ENCODE peak calls at places on chromosomes 7 and 10, in ten cellular contexts. One of them, this sample, is unnamed.

GRCh38 chr7:28180364-28181147 is at the start of gene JAZF1:
- DNase-seq in adrenal gland: peak
- DNase-seq in tibial nerve: peak
- DNase-seq in naive thymus-derived CD4-positive, alpha-beta T cell: peak
- DNase-seq in activated CD4-positive, alpha-beta T cell treated with anti-CD3 and anti-CD28 coated beads, Interleukin-2, amount 50 U/mL, for 4 hours: peak
- DNase-seq in T-helper 17 cell: peak
- DNase-seq in thoracic aorta: peak
- DNase-seq in fibroblast of lung: peak
- DNase-seq in iPS-NIHi11: peak
- DNase-seq in testis: peak
- DNase-seq in this sample: peak

GRCh38 chr10:84095821-84096497 is 43.4 kb upstream of the GHITM start:
- DNase-seq in tibial nerve: no peak
- DNase-seq in activated CD4-positive, alpha-beta T cell treated with anti-CD3 and anti-CD28 coated beads, Interleukin-2, amount 50 U/mL, for 4 hours: no peak
- DNase-seq in adrenal gland: peak
- DNase-seq in testis: no peak
- DNase-seq in naive thymus-derived CD4-positive, alpha-beta T cell: no peak
- DNase-seq in thoracic aorta: no peak
- DNase-seq in fibroblast of lung: no peak
- DNase-seq in T-helper 17 cell: no peak
- DNase-seq in iPS-NIHi11: no peak
- DNase-seq in this sample: no peak

GRCh38 chr10:536371-536925 is 153.0 kb downstream of the DIP2C start:
- DNase-seq in tibial nerve: no peak
- DNase-seq in testis: no peak
- DNase-seq in activated CD4-positive, alpha-beta T cell treated with anti-CD3 and anti-CD28 coated beads, Interleukin-2, amount 50 U/mL, for 4 hours: no peak
- DNase-seq in iPS-NIHi11: no peak
- DNase-seq in adrenal gland: no peak
- DNase-seq in T-helper 17 cell: no peak
- DNase-seq in thoracic aorta: no peak
- DNase-seq in fibroblast of lung: no peak
- DNase-seq in naive thymus-derived CD4-positive, alpha-beta T cell: no peak
- DNase-seq in this sample: peak

GRCh38 chr10:18683427-18683826 is 24.2 kb downstream of the ARL5B start:
- DNase-seq in fibroblast of lung: peak
- DNase-seq in activated CD4-positive, alpha-beta T cell treated with anti-CD3 and anti-CD28 coated beads, Interleukin-2, amount 50 U/mL, for 4 hours: no peak
- DNase-seq in adrenal gland: no peak
- DNase-seq in iPS-NIHi11: no peak
- DNase-seq in testis: no peak
- DNase-seq in T-helper 17 cell: no peak
- DNase-seq in tibial nerve: no peak
- DNase-seq in naive thymus-derived CD4-positive, alpha-beta T cell: no peak
- DNase-seq in thoracic aorta: no peak
- DNase-seq in this sample: no peak

GRCh38 chr7:157739650-157740049 is 402.8 kb downstream of the DNAJB6 start:
- DNase-seq in adrenal gland: no peak
- DNase-seq in activated CD4-positive, alpha-beta T cell treated with anti-CD3 and anti-CD28 coated beads, Interleukin-2, amount 50 U/mL, for 4 hours: no peak
- DNase-seq in iPS-NIHi11: no peak
- DNase-seq in T-helper 17 cell: no peak
- DNase-seq in fibroblast of lung: no peak
- DNase-seq in testis: no peak
- DNase-seq in tibial nerve: no peak
- DNase-seq in thoracic aorta: no peak
- DNase-seq in naive thymus-derived CD4-positive, alpha-beta T cell: no peak
- DNase-seq in this sample: no peak

GRCh38 chr7:140586517-140586916 is 54.1 kb downstream of the DENND2A start:
- DNase-seq in fibroblast of lung: no peak
- DNase-seq in adrenal gland: no peak
- DNase-seq in T-helper 17 cell: no peak
- DNase-seq in activated CD4-positive, alpha-beta T cell treated with anti-CD3 and anti-CD28 coated beads, Interleukin-2, amount 50 U/mL, for 4 hours: no peak
- DNase-seq in iPS-NIHi11: no peak
- DNase-seq in tibial nerve: no peak
- DNase-seq in thoracic aorta: no peak
- DNase-seq in naive thymus-derived CD4-positive, alpha-beta T cell: no peak
- DNase-seq in testis: no peak
- DNase-seq in this sample: no peak

GRCh38 chr7:56447864-56448693 is 331.9 kb upstream of the NUPR2 start:
- DNase-seq in tibial nerve: peak
- DNase-seq in iPS-NIHi11: no peak
- DNase-seq in thoracic aorta: no peak
- DNase-seq in T-helper 17 cell: no peak
- DNase-seq in activated CD4-positive, alpha-beta T cell treated with anti-CD3 and anti-CD28 coated beads, Interleukin-2, amount 50 U/mL, for 4 hours: no peak
- DNase-seq in adrenal gland: no peak
- DNase-seq in fibroblast of lung: no peak
- DNase-seq in testis: peak
- DNase-seq in naive thymus-derived CD4-positive, alpha-beta T cell: no peak
- DNase-seq in this sample: no peak

GRCh38 chr10:1380075-1380793 is 324.0 kb downstream of the WDR37 start:
- DNase-seq in T-helper 17 cell: no peak
- DNase-seq in adrenal gland: no peak
- DNase-seq in tibial nerve: no peak
- DNase-seq in naive thymus-derived CD4-positive, alpha-beta T cell: no peak
- DNase-seq in activated CD4-positive, alpha-beta T cell treated with anti-CD3 and anti-CD28 coated beads, Interleukin-2, amount 50 U/mL, for 4 hours: no peak
- DNase-seq in fibroblast of lung: no peak
- DNase-seq in thoracic aorta: no peak
- DNase-seq in testis: peak
- DNase-seq in iPS-NIHi11: no peak
- DNase-seq in this sample: peak

GRCh38 chr10:131002031-131002861 is 309.3 kb downstream of the TCERG1L start:
- DNase-seq in iPS-NIHi11: peak
- DNase-seq in T-helper 17 cell: no peak
- DNase-seq in fibroblast of lung: no peak
- DNase-seq in tibial nerve: no peak
- DNase-seq in testis: peak
- DNase-seq in activated CD4-positive, alpha-beta T cell treated with anti-CD3 and anti-CD28 coated beads, Interleukin-2, amount 50 U/mL, for 4 hours: no peak
- DNase-seq in thoracic aorta: no peak
- DNase-seq in naive thymus-derived CD4-positive, alpha-beta T cell: no peak
- DNase-seq in adrenal gland: no peak
- DNase-seq in this sample: peak